ENCODE peak calls at places on chromosome 20, in four cellular contexts. J, H, N and L are unnamed samples.

GRCh38 chr20:47181056-47181862 is 175.2 kb downstream of the ZMYND8 start:
- DNase-seq in J (no peak), H (peak), N (no peak), L (peak)

GRCh38 chr20:36975085-36975829 is 23.7 kb upstream of the SAMHD1 start:
- DNase-seq in J (no peak), H (no peak), N (no peak), L (no peak)

GRCh38 chr20:61761453-61762207 is 304.1 kb downstream of the TAF4 start:
- DNase-seq in H (no peak), N (no peak), J (no peak), L (no peak)

GRCh38 chr20:61628480-61628879 is 376.4 kb downstream of the CDH4 start:
- DNase-seq in N (no peak), J (no peak), H (no peak), L (no peak)

GRCh38 chr20:39044501-39044900 is 82.4 kb downstream of the DHX35 start:
- DNase-seq in H (no peak), J (no peak), N (no peak), L (no peak)

GRCh38 chr20:35269055-35269781 is 8.7 kb downstream of the MMP24OS start:
- DNase-seq in J (peak), N (peak), H (no peak), L (peak)

GRCh38 chr20:51529758-51530157 is 12.8 kb downstream of the NFATC2 start:
- DNase-seq in H (no peak), N (no peak), J (no peak), L (no peak)

GRCh38 chr20:258963-259362 is 1.4 kb downstream of the DEFB132 start:
- DNase-seq in J (no peak), H (no peak), N (peak), L (peak)

GRCh38 chr20:51402201-51402600 is 140.3 kb downstream of the NFATC2 start:
- DNase-seq in H (no peak), N (no peak), J (no peak), L (no peak)

GRCh38 chr20:54174452-54175175 is 828 bp upstream of the CYP24A1 start:
- DNase-seq in N (no peak), H (no peak), J (no peak), L (no peak)